ENCODE peak calls at places on chromosomes 5 and 9, in seven cellular contexts. U, G, E, B, P, K and O are unnamed samples.
A peak's percentile ranks its signal among the peaks of the same experiment; 100 is the strongest.

GRCh38 chr9:4987996-4988421 is 2.9 kb downstream of the JAK2 start:
- DNase-seq in U (no peak), G (peak; percentile 55), E (peak; percentile 53), B (peak; percentile 80), P (peak; percentile 65), K (peak; percentile 76), O (no peak)

GRCh38 chr5:117657591-117657990 is 1083.0 kb upstream of the SEMA6A start:
- DNase-seq in U (no peak), G (peak; percentile 0), E (no peak), B (peak; percentile 3), P (peak; percentile 60), K (no peak), O (no peak)

GRCh38 chr5:17331649-17332048 is 114.2 kb downstream of the BASP1 start:
- DNase-seq in U (no peak), G (no peak), E (no peak), B (no peak), P (no peak), K (no peak), O (no peak)

GRCh38 chr5:52356311-52356918 is 431.3 kb upstream of the ITGA1 start:
- DNase-seq in U (no peak), G (no peak), E (no peak), B (peak; percentile 12), P (peak; percentile 3), K (no peak), O (no peak)

GRCh38 chr9:91884746-91885687 is 65.0 kb downstream of the ROR2 start:
- DNase-seq in U (no peak), G (peak; percentile 27), E (peak; percentile 3), B (peak; percentile 87), P (no peak), K (no peak), O (no peak)

GRCh38 chr5:14727428-14727865 is 62.9 kb downstream of the OTULIN start:
- DNase-seq in U (peak; percentile 75), G (peak; percentile 69), E (peak; percentile 79), B (peak; percentile 86), P (peak; percentile 74), K (peak; percentile 67), O (no peak)

GRCh38 chr5:103385722-103386121 is 127.2 kb downstream of the MACIR start:
- DNase-seq in U (no peak), G (no peak), E (no peak), B (no peak), P (no peak), K (no peak), O (no peak)

GRCh38 chr5:147371290-147371689 is 136.5 kb downstream of the STK32A start:
- DNase-seq in U (no peak), G (no peak), E (no peak), B (no peak), P (no peak), K (no peak), O (no peak)

GRCh38 chr5:126139773-126140172 is 283.4 kb upstream of the GRAMD2B start:
- DNase-seq in U (no peak), G (peak; percentile 76), E (peak; percentile 22), B (no peak), P (no peak), K (no peak), O (no peak)

GRCh38 chr5:14545308-14545707 is 36.3 kb upstream of the OTULINL start:
- DNase-seq in U (no peak), G (no peak), E (no peak), B (no peak), P (no peak), K (peak; percentile 21), O (no peak)

GRCh38 chr5:137734962-137735530 is 843 bp downstream of the KLHL3 start:
- DNase-seq in U (peak; percentile 36), G (peak; percentile 58), E (peak; percentile 36), B (peak; percentile 43), P (no peak), K (peak; percentile 19), O (no peak)

GRCh38 chr5:129379406-129379805 is 80.7 kb upstream of the ADAMTS19 start:
- DNase-seq in U (no peak), G (peak; percentile 27), E (no peak), B (no peak), P (peak; percentile 29), K (no peak), O (no peak)

GRCh38 chr9:95007470-95007869 is 281.0 kb downstream of the AOPEP start:
- DNase-seq in U (no peak), G (peak; percentile 68), E (no peak), B (peak; percentile 73), P (no peak), K (no peak), O (no peak)

GRCh38 chr5:89280103-89281037 is 397.4 kb upstream of the MEF2C start:
- DNase-seq in U (no peak), G (no peak), E (no peak), B (no peak), P (no peak), K (no peak), O (no peak)

GRCh38 chr9:38129366-38129765 is 60.3 kb upstream of the SHB start:
- DNase-seq in U (no peak), G (no peak), E (no peak), B (no peak), P (no peak), K (no peak), O (no peak)

GRCh38 chr9:125538092-125538473 is 168.9 kb downstream of the MAPKAP1 start:
- DNase-seq in U (no peak), G (peak; percentile 95), E (peak; percentile 91), B (peak; percentile 93), P (peak; percentile 94), K (no peak), O (no peak)

GRCh38 chr9:113566011-113566711 is 102.6 kb downstream of the RGS3 start:
- DNase-seq in U (no peak), G (no peak), E (no peak), B (no peak), P (no peak), K (no peak), O (no peak)

GRCh38 chr5:109936996-109937395 is 247.3 kb downstream of the MAN2A1 start:
- DNase-seq in U (no peak), G (no peak), E (no peak), B (no peak), P (no peak), K (no peak), O (no peak)

GRCh38 chr5:147688965-147689364 is 93.6 kb downstream of the JAKMIP2 start:
- DNase-seq in U (peak; percentile 38), G (peak; percentile 75), E (no peak), B (peak; percentile 27), P (peak; percentile 79), K (peak; percentile 55), O (no peak)

GRCh38 chr9:35274988-35275387 is 113.2 kb downstream of the UNC13B start:
- DNase-seq in U (no peak), G (no peak), E (no peak), B (no peak), P (no peak), K (no peak), O (no peak)

GRCh38 chr5:137583129-137583528 is 84.0 kb upstream of the SPOCK1 start:
- DNase-seq in U (no peak), G (no peak), E (no peak), B (no peak), P (no peak), K (no peak), O (no peak)

GRCh38 chr5:119356384-119357188 is 767 bp downstream of the TNFAIP8 start:
- DNase-seq in U (no peak), G (peak; percentile 35), E (no peak), B (peak; percentile 46), P (peak; percentile 26), K (no peak), O (no peak)

GRCh38 chr5:141954193-141954592 is 3.8 kb downstream of the PCDH12 start:
- DNase-seq in U (no peak), G (no peak), E (no peak), B (no peak), P (no peak), K (no peak), O (no peak)
- H3K4me3 ChIP-seq in U (peak overlapping the region; percentile 30), G (no peak overlapping the region), E (no peak overlapping the region), B (no peak overlapping the region), P (no peak overlapping the region), K (no peak overlapping the region), O (no peak overlapping the region)

GRCh38 chr5:150670961-150671337 is 9.9 kb downstream of the MYOZ3 start:
- DNase-seq in U (no peak), G (no peak), E (no peak), B (peak; percentile 45), P (no peak), K (no peak), O (no peak)

GRCh38 chr5:150672237-150672883 is 11.3 kb downstream of the MYOZ3 start:
- DNase-seq in U (peak; percentile 52), G (peak; percentile 52), E (no peak), B (no peak), P (no peak), K (peak; percentile 54), O (no peak)

GRCh38 chr5:150671509-150672236 is 10.6 kb downstream of the MYOZ3 start:
- DNase-seq in U (no peak), G (no peak), E (no peak), B (no peak), P (no peak), K (no peak), O (no peak)

GRCh38 chr5:150674376-150674821 is 13.3 kb downstream of the MYOZ3 start:
- DNase-seq in U (peak; percentile 72), G (no peak), E (no peak), B (no peak), P (no peak), K (peak; percentile 76), O (no peak)

GRCh38 chr5:150672884-150673275 is 11.8 kb downstream of the MYOZ3 start:
- DNase-seq in U (no peak), G (no peak), E (no peak), B (no peak), P (no peak), K (no peak), O (no peak)
- H3K4me3 ChIP-seq in U (peak overlapping the region; percentile 43), G (no peak overlapping the region), E (peak overlapping the region; percentile 61), B (no peak overlapping the region), P (peak overlapping the region; percentile 52), K (peak overlapping the region; percentile 58), O (peak overlapping the region; percentile 47)

DNA sequence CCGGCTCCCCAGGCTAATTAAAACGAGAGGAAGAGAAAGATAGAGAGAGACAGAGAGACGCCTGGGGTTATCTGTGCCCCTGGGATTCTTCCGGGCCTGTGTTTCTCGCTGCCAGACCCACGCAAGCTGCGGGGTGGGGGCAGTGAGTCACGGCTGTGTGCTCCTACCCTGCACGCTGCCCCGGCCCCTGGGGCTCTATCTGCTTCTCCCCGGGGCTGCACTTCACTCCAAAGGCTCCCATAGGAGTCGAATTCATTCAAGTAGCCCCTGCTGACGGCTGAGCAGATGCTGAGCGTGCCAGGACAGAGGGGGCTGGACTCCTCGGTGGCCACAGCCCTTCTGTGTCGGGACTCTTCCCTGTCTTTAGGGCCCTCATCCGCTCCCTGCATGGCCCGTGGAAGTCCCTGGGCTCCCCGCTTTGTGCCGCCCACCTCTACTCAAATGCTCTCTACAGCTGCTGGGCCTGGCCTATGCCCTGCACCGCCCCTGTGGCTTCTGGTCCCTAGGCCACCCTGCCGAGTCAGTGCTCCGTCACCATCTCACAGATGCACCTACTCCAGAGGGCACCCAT is 22.8 kb downstream of the SARDH start:
- DNase-seq in U (no peak), G (peak; percentile 57), E (peak; percentile 77), B (no peak), P (no peak), K (no peak), O (no peak)
- H3K4me3 ChIP-seq in U (no peak overlapping the region), G (no peak overlapping the region), E (no peak overlapping the region), B (no peak overlapping the region), P (no peak overlapping the region), K (no peak overlapping the region), O (no peak overlapping the region)

GRCh38 chr5:158882236-158882635 is 217.5 kb downstream of the EBF1 start:
- DNase-seq in U (no peak), G (no peak), E (no peak), B (no peak), P (no peak), K (no peak), O (no peak)
- H3K4me3 ChIP-seq in U (no peak overlapping the region), G (no peak overlapping the region), E (no peak overlapping the region), B (no peak overlapping the region), P (no peak overlapping the region), K (no peak overlapping the region), O (no peak overlapping the region)

GRCh38 chr5:150152636-150153462 is 2.8 kb downstream of the PDGFRB start:
- DNase-seq in U (no peak), G (peak; percentile 50), E (no peak), B (peak; percentile 53), P (no peak), K (no peak), O (no peak)
- H3K4me3 ChIP-seq in U (peak overlapping the region; percentile 30), G (peak overlapping the region; percentile 82), E (peak overlapping the region; percentile 90), B (peak overlapping the region; percentile 99), P (no peak overlapping the region), K (peak overlapping the region; percentile 59), O (peak overlapping the region; percentile 20)